ENCODE peak calls at places on chromosome 17, in five cellular contexts. T is body of pancreas, P is NCI-H2029, C is upper lobe of right lung, H is activated T-helper 1 cell treated with Interleukin-2 at 50 U/mL for 16 hours. I is an unnamed sample.
A peak's percentile ranks its signal among the peaks of the same experiment; 100 is the strongest.

GRCh38 chr17:77018504-77018903 is 122.3 kb upstream of the SEC14L1 start:
- DNase-seq in H (no peak), T (no peak), C (no peak), P (no peak), I (no peak)

GRCh38 chr17:19354123-19354522 is 8.4 kb downstream of the B9D1 start:
- DNase-seq in C (no peak), H (no peak), T (no peak), P (no peak), I (no peak)

GRCh38 chr17:61486135-61487120 is 34.2 kb downstream of the TBX4 start:
- DNase-seq in H (no peak), P (no peak), C (no peak), T (no peak), I (peak; percentile 82)

GRCh38 chr17:68595986-68596385 is 5.2 kb downstream of the FAM20A start:
- DNase-seq in T (no peak), C (no peak), P (no peak), H (no peak), I (no peak)

GRCh38 chr17:149897-150575 is 12.7 kb downstream of the SCGB1C2 start:
- DNase-seq in C (peak; percentile 56), H (no peak), T (no peak), P (no peak), I (peak; percentile 22)

GRCh38 chr17:35742496-35742895 is 10.5 kb downstream of the GAS2L2 start:
- DNase-seq in C (no peak), P (no peak), T (no peak), H (no peak), I (peak; percentile 38)

GRCh38 chr17:62892069-62892675 is 73.9 kb upstream of the TANC2 start:
- DNase-seq in P (peak; percentile 16), T (no peak), H (no peak), C (no peak), I (no peak)

GRCh38 chr17:79991924-79992656 is 43.6 kb downstream of the TBC1D16 start:
- DNase-seq in T (peak; percentile 63), C (no peak), H (no peak), P (peak; percentile 70), I (no peak)

GRCh38 chr17:57889892-57890856 is 40.3 kb upstream of the MRPS23 start:
- DNase-seq in C (peak; percentile 89), T (peak; percentile 99), H (no peak), P (peak; percentile 56), I (peak; percentile 93)

GRCh38 chr17:76772842-76773521 is 35.1 kb downstream of the MFSD11 start:
- DNase-seq in H (peak; percentile 16), P (peak; percentile 14), C (no peak), T (no peak), I (no peak)

GRCh38 chr17:62080647-62081046 is 15.6 kb upstream of the MED13 start:
- DNase-seq in H (no peak), P (no peak), T (no peak), C (no peak), I (no peak)

GRCh38 chr17:70187383-70187782 is 18.1 kb downstream of the KCNJ2 start:
- DNase-seq in P (no peak), H (no peak), C (no peak), T (no peak), I (no peak)

GRCh38 chr17:17021194-17021863 is 20.9 kb upstream of the MPRIP start:
- DNase-seq in H (no peak), P (no peak), C (peak; percentile 78), T (peak; percentile 86), I (peak; percentile 90)

I was measured in kidney.